ENCODE peak calls at places on chromosomes 13 and 19, in six cellular contexts. C is HepG2, V is K562, K is GM12878, W is A549, G is endothelial cell of umbilical vein. L is an unnamed sample.

GRCh38 chr13:23610966-23611486 is 40.8 kb downstream of the TNFRSF19 start:
- DNase-seq in W (no peak), V (no peak), K (no peak), C (no peak), G (peak), L (no peak)

GRCh38 chr19:6551607-6552450 is 21.0 kb downstream of the TNFSF9 start:
- DNase-seq in V (peak), K (no peak), G (no peak), C (peak), W (peak), L (peak)

GRCh38 chr19:30167976-30168635 is 204.1 kb upstream of the ZNF536 start:
- DNase-seq in C (no peak), V (no peak), G (no peak), K (no peak), W (no peak), L (no peak)

GRCh38 chr13:62682788-62683187 is 1267.1 kb upstream of the PCDH20 start:
- DNase-seq in V (no peak), C (no peak), G (no peak), K (no peak), W (no peak), L (no peak)

GRCh38 chr19:37963190-37963947 is 56.4 kb downstream of the SIPA1L3 start:
- DNase-seq in V (no peak), G (peak), K (no peak), C (peak), W (no peak), L (peak)

GRCh38 chr13:97116754-97117153 is 105.4 kb upstream of the MBNL2 start:
- DNase-seq in K (no peak), V (no peak), C (no peak), W (no peak), G (peak), L (no peak)

GRCh38 chr19:2101417-2102335 is 5.0 kb downstream of the IZUMO4 start:
- DNase-seq in K (no peak), V (no peak), W (no peak), G (no peak), C (no peak), L (no peak)

GRCh38 chr13:36059366-36059765 is 71.8 kb downstream of the DCLK1 start:
- DNase-seq in G (no peak), K (no peak), W (no peak), V (no peak), C (no peak), L (no peak)

GRCh38 chr13:27148900-27149299 is 22.7 kb downstream of the USP12 start:
- DNase-seq in C (no peak), G (no peak), K (no peak), W (no peak), V (no peak), L (no peak)

GRCh38 chr13:41054919-41055619 is 6.2 kb upstream of the WBP4 start:
- DNase-seq in K (no peak), C (peak), W (no peak), V (no peak), G (no peak), L (peak)

GRCh38 chr13:64278493-64278892 is 2862.8 kb upstream of the PCDH20 start:
- DNase-seq in C (no peak), K (no peak), G (peak), V (no peak), W (no peak), L (no peak)

DNA sequence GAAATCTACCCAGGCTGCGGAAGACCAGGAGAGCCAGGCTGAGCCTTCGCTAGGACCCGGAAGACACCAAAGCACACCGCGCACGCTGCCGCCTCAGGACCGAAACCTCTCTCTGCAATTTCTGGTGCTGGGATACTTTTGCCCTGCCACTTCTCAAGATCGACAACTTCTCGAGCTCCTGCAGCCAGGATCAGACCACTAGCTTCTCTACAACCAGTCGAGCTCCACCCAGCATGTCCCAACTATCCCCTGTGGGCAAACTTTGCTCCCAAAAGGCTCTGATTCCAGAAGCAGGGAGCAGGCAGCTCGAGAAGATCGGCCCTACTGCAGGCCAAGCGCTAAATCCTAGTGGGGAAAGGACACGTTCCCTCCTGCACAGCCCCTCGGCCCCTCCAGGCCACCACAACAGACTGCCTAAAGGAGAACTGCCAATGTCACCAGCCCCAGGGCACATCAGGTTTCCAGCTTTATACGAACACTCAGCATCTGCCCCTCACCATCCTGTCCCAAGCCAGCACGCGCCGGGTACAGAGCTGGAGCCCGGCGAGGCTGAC is 981 bp downstream of the AKAP8 start:
- DNase-seq in G (peak), W (peak), V (no peak), K (no peak), C (peak), L (peak)
- TF ChIP-seq MAX in G (no peak), W (no peak), V (peak), K (no peak), C (peak), L (peak)

DNA sequence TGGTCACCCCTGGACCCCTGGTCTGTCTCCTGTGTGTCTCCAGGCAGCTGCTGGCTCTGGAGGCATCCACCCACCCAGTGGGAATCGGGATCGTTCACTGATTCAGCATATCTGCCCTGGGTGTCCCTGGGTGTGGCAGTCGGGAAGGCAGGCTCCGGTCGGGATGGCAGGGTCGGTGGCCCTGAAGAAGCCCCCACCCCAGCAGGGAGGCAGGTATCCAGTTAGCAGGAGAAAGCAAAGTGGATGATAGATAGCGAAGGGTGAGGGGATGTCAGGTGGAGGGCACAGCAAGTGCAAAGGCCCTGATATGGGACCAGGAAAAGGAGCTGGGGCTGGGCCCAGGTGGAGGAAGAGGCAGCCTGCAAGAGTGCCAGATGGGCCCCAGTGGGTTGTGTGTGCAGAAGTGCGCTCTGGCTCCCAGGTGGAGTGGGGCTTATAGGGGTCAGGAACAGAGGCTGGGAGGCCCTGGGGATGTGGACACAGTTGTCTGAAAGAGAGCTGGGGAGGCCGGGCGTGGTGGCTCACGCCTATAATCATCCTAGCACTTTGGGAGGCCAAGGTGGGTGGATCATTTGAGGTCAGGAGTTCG is 2.3 kb downstream of the SSBP4 start:
- DNase-seq in W (no peak), K (no peak), G (no peak), C (no peak), V (no peak), L (no peak)
- TF ChIP-seq MYC in W (no peak), K (no peak), G (no peak), C (no peak), V (no peak), L (no peak)

DNA sequence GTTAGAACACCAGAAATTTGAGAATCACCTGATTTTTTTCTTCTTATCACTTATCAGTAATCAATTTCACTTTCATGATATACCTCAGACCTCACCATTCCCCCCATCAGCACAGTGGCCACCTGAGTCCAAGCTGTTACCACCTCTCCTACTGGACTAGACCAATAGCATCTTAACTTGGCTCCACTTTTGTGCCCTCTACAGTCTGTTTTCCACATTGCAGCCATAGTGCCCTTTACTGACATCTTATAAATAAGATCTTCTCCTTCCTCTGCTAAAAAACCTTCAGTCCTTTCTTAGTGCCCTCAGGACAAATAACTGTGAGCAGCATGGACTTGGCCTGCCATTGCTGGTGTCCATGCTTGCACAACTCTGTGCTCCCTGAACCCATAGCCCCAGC is 380.7 kb downstream of the LMO7 start:
- DNase-seq in W (no peak), V (peak), K (no peak), G (peak), C (peak), L (peak)
- TF ChIP-seq MAX in W (no peak), V (no peak), K (no peak), G (no peak), C (no peak), L (no peak)

DNA sequence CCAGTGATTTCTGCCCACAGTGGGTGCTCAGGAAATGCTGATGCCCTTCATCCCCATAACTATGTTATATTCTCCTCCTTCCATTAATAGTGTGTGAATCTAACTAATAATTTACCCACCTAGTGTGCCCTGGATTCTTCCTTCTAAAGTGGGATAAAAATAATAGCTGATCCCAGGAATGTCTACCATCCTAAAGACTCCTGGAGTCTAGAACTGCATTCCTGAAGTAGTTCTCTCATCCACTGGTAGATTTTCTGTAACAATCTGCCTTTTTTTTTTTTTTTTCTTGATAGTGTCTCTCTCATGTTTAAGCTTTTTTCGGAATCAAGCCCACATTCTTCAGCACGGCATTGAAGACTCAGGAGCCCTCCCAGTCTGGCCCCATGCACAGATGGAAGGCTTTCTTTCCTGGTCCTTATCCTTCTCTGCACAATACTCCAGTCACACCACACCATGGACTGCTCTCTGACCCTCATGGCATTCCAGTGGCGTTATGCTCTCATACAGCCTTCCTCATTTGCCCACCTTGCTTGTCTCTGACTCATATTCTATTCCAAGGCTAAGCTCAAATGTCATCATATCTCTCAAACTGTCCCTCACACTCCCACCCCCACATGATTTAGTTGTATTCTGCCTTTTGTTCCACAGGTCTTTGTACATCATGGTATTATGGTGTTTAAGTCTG is 68.8 kb upstream of the FRY start:
- DNase-seq in V (no peak), W (no peak), K (no peak), C (peak), G (no peak), L (no peak)
- TF ChIP-seq MYC in V (no peak), W (no peak), K (no peak), C (no peak), G (no peak), L (no peak)

DNA sequence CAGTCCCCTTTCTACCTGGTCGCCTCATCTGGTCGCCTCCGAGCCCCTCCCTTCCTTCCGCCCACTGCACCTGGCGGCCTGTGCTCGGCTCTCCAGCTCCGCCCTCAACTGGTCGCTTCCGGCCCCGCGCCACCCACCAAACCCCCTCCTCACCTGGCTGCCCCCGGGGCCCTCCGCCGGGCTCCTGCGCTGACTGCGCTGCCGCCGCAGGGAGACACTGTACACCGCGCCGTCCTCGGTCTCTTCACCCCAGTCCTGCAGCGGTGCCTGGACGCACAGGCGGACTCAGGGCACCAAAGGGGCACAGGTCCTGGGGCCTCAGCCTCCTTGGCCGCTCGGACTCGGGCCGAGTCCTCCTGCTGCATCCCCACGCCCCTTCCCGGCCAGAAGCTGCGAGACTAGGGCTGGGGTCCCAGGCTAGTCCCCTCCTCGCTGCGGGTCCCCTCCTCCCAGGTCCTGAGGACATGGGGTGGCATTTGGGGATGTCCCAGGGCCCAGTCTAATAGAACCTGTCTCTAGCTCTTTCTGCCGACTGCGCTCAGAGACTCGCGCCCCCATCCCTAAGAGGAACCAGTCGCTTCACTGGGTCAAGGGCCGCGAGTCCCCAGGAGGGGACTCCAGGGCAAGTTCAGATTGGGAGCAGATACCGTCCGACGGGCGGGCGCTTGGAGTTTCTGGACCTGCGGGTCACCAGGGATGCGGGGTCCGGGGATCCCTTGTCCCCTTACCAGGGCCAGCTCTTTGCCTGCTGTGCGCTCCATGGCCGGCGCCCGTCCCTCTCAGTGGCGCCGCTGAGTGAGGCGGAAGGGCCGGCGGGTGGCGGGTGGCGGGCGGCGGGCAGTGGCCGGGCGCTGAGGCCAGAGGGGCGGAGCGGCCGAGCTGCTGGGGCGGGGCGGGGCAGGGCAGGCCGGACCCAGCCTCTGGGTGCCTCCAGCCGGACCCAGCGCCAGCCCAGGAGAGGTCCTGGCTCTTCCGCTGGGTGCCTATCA is at the start of gene RGL3:
- DNase-seq in C (no peak), V (peak), W (no peak), K (no peak), G (no peak), L (no peak)
- TF ChIP-seq MAX in C (no peak), V (no peak), W (no peak), K (no peak), G (no peak), L (no peak)

GRCh38 chr19:4929186-4929585 is 19.9 kb downstream of the UHRF1 start:
- DNase-seq in C (no peak), K (no peak), G (no peak), V (no peak), W (no peak), L (no peak)
- TF ChIP-seq MYC in C (no peak), K (no peak), G (no peak), V (no peak), W (no peak), L (no peak)

GRCh38 chr13:113646376-113646775 is 11.6 kb downstream of the ATP4B start:
- DNase-seq in V (no peak), C (no peak), W (no peak), G (no peak), K (no peak), L (no peak)
- TF ChIP-seq MAX in V (no peak), C (no peak), W (no peak), G (no peak), K (no peak), L (no peak)

L was measured in NB4.